ENCODE peak calls at places on chromosomes 2 and 18, in ten cellular contexts. One of them, this sample, is unnamed.
A peak's percentile ranks its signal among the peaks of the same experiment; 100 is the strongest.

GRCh38 chr2:45743531-45744391 is 92.3 kb downstream of the PRKCE start:
- DNase-seq in A549: no peak
- DNase-seq in CD8-positive, alpha-beta T cell: no peak
- DNase-seq in fibroblast of mammary gland: peak; percentile 95
- DNase-seq in right atrium auricular region: peak; percentile 77
- DNase-seq in fibroblast of the aortic adventitia: peak; percentile 88
- DNase-seq in hepatocyte: peak; percentile 58
- DNase-seq in HCT116: no peak
- DNase-seq in AG10803: peak; percentile 77
- DNase-seq in endodermal cell: no peak
- DNase-seq in this sample: no peak

GRCh38 chr2:239319261-239319661 is 81.6 kb downstream of the HDAC4 start:
- DNase-seq in AG10803: peak; percentile 32
- DNase-seq in HCT116: no peak
- DNase-seq in hepatocyte: no peak
- DNase-seq in CD8-positive, alpha-beta T cell: no peak
- DNase-seq in fibroblast of the aortic adventitia: peak; percentile 44
- DNase-seq in right atrium auricular region: no peak
- DNase-seq in A549: no peak
- DNase-seq in fibroblast of mammary gland: peak; percentile 50
- DNase-seq in endodermal cell: peak; percentile 44
- DNase-seq in this sample: no peak

GRCh38 chr2:10732924-10733583 is 11.6 kb downstream of the ATP6V1C2 start:
- DNase-seq in CD8-positive, alpha-beta T cell: no peak
- DNase-seq in fibroblast of the aortic adventitia: no peak
- DNase-seq in endodermal cell: no peak
- DNase-seq in A549: no peak
- DNase-seq in HCT116: no peak
- DNase-seq in hepatocyte: no peak
- DNase-seq in right atrium auricular region: no peak
- DNase-seq in fibroblast of mammary gland: no peak
- DNase-seq in AG10803: no peak
- DNase-seq in this sample: no peak

GRCh38 chr2:72198532-72199241 is 51.0 kb upstream of the CYP26B1 start:
- DNase-seq in hepatocyte: no peak
- DNase-seq in AG10803: peak; percentile 78
- DNase-seq in CD8-positive, alpha-beta T cell: no peak
- DNase-seq in right atrium auricular region: no peak
- DNase-seq in fibroblast of the aortic adventitia: peak; percentile 88
- DNase-seq in endodermal cell: no peak
- DNase-seq in A549: peak; percentile 12
- DNase-seq in HCT116: no peak
- DNase-seq in fibroblast of mammary gland: peak; percentile 62
- DNase-seq in this sample: no peak

GRCh38 chr2:184793196-184793595 is 194.9 kb downstream of the ZNF804A start:
- DNase-seq in CD8-positive, alpha-beta T cell: no peak
- DNase-seq in right atrium auricular region: no peak
- DNase-seq in AG10803: no peak
- DNase-seq in fibroblast of mammary gland: peak; percentile 0
- DNase-seq in fibroblast of the aortic adventitia: peak; percentile 13
- DNase-seq in hepatocyte: no peak
- DNase-seq in A549: no peak
- DNase-seq in HCT116: no peak
- DNase-seq in endodermal cell: no peak
- DNase-seq in this sample: no peak

GRCh38 chr18:45050712-45051639 is 370.3 kb downstream of the SETBP1 start:
- DNase-seq in AG10803: peak; percentile 87
- DNase-seq in right atrium auricular region: no peak
- DNase-seq in fibroblast of the aortic adventitia: peak; percentile 90
- DNase-seq in CD8-positive, alpha-beta T cell: no peak
- DNase-seq in hepatocyte: peak; percentile 68
- DNase-seq in fibroblast of mammary gland: peak; percentile 97
- DNase-seq in A549: peak; percentile 6
- DNase-seq in HCT116: no peak
- DNase-seq in endodermal cell: no peak
- DNase-seq in this sample: no peak

GRCh38 chr2:224126001-224126400 is 86.9 kb upstream of the SERPINE2 start:
- DNase-seq in AG10803: peak; percentile 55
- DNase-seq in hepatocyte: no peak
- DNase-seq in fibroblast of the aortic adventitia: no peak
- DNase-seq in right atrium auricular region: no peak
- DNase-seq in HCT116: no peak
- DNase-seq in endodermal cell: peak; percentile 67
- DNase-seq in A549: no peak
- DNase-seq in CD8-positive, alpha-beta T cell: no peak
- DNase-seq in fibroblast of mammary gland: no peak
- DNase-seq in this sample: no peak

GRCh38 chr2:226578373-226578772 is 221.2 kb downstream of the IRS1 start:
- DNase-seq in right atrium auricular region: no peak
- DNase-seq in fibroblast of mammary gland: peak; percentile 30
- DNase-seq in HCT116: no peak
- DNase-seq in AG10803: peak; percentile 13
- DNase-seq in fibroblast of the aortic adventitia: no peak
- DNase-seq in A549: no peak
- DNase-seq in endodermal cell: no peak
- DNase-seq in CD8-positive, alpha-beta T cell: no peak
- DNase-seq in hepatocyte: no peak
- DNase-seq in this sample: no peak

GRCh38 chr2:124476291-124476690 is 451.2 kb downstream of the CNTNAP5 start:
- DNase-seq in right atrium auricular region: no peak
- DNase-seq in CD8-positive, alpha-beta T cell: no peak
- DNase-seq in HCT116: no peak
- DNase-seq in AG10803: no peak
- DNase-seq in hepatocyte: peak; percentile 46
- DNase-seq in fibroblast of the aortic adventitia: no peak
- DNase-seq in A549: no peak
- DNase-seq in fibroblast of mammary gland: no peak
- DNase-seq in endodermal cell: no peak
- DNase-seq in this sample: no peak

GRCh38 chr2:68512352-68512751 is 45.0 kb downstream of the APLF start:
- DNase-seq in HCT116: no peak
- DNase-seq in fibroblast of mammary gland: no peak
- DNase-seq in A549: no peak
- DNase-seq in endodermal cell: no peak
- DNase-seq in right atrium auricular region: no peak
- DNase-seq in AG10803: no peak
- DNase-seq in hepatocyte: no peak
- DNase-seq in CD8-positive, alpha-beta T cell: no peak
- DNase-seq in fibroblast of the aortic adventitia: no peak
- DNase-seq in this sample: no peak

GRCh38 chr18:54671291-54671881 is 80.3 kb downstream of the DYNAP start:
- DNase-seq in AG10803: peak; percentile 48
- DNase-seq in endodermal cell: no peak
- DNase-seq in hepatocyte: peak; percentile 52
- DNase-seq in CD8-positive, alpha-beta T cell: no peak
- DNase-seq in fibroblast of mammary gland: peak; percentile 60
- DNase-seq in fibroblast of the aortic adventitia: peak; percentile 65
- DNase-seq in right atrium auricular region: no peak
- DNase-seq in A549: peak; percentile 10
- DNase-seq in HCT116: peak; percentile 24
- DNase-seq in this sample: no peak

GRCh38 chr18:76459687-76460350 is 35.2 kb downstream of the ZNF516 start:
- DNase-seq in right atrium auricular region: peak; percentile 82
- DNase-seq in endodermal cell: peak; percentile 36
- DNase-seq in fibroblast of the aortic adventitia: peak; percentile 100
- DNase-seq in CD8-positive, alpha-beta T cell: no peak
- DNase-seq in fibroblast of mammary gland: peak; percentile 100
- DNase-seq in A549: peak; percentile 69
- DNase-seq in HCT116: peak; percentile 15
- DNase-seq in AG10803: peak; percentile 100
- DNase-seq in hepatocyte: peak; percentile 64
- DNase-seq in this sample: no peak

GRCh38 chr2:105894327-105894944 is 149.7 kb downstream of the NCK2 start:
- DNase-seq in AG10803: no peak
- DNase-seq in fibroblast of mammary gland: no peak
- DNase-seq in HCT116: no peak
- DNase-seq in hepatocyte: no peak
- DNase-seq in CD8-positive, alpha-beta T cell: no peak
- DNase-seq in fibroblast of the aortic adventitia: no peak
- DNase-seq in endodermal cell: no peak
- DNase-seq in right atrium auricular region: no peak
- DNase-seq in A549: no peak
- DNase-seq in this sample: no peak

GRCh38 chr2:174428214-174428613 is 32.7 kb downstream of the SCRN3 start:
- DNase-seq in A549: no peak
- DNase-seq in AG10803: no peak
- DNase-seq in CD8-positive, alpha-beta T cell: no peak
- DNase-seq in fibroblast of mammary gland: no peak
- DNase-seq in fibroblast of the aortic adventitia: no peak
- DNase-seq in HCT116: no peak
- DNase-seq in hepatocyte: no peak
- DNase-seq in right atrium auricular region: no peak
- DNase-seq in endodermal cell: no peak
- DNase-seq in this sample: no peak

GRCh38 chr2:202290316-202290715 is 24.8 kb downstream of the NOP58 start:
- DNase-seq in hepatocyte: no peak
- DNase-seq in AG10803: no peak
- DNase-seq in fibroblast of mammary gland: no peak
- DNase-seq in fibroblast of the aortic adventitia: no peak
- DNase-seq in HCT116: no peak
- DNase-seq in A549: no peak
- DNase-seq in endodermal cell: no peak
- DNase-seq in CD8-positive, alpha-beta T cell: no peak
- DNase-seq in right atrium auricular region: no peak
- DNase-seq in this sample: no peak

GRCh38 chr2:172429351-172429968 is 2.1 kb downstream of the ITGA6 start:
- DNase-seq in CD8-positive, alpha-beta T cell: no peak
- DNase-seq in HCT116: no peak
- DNase-seq in right atrium auricular region: no peak
- DNase-seq in AG10803: peak; percentile 36
- DNase-seq in endodermal cell: peak; percentile 61
- DNase-seq in hepatocyte: peak; percentile 50
- DNase-seq in fibroblast of mammary gland: no peak
- DNase-seq in fibroblast of the aortic adventitia: peak; percentile 37
- DNase-seq in A549: no peak
- DNase-seq in this sample: no peak

GRCh38 chr2:2696341-2697132 is 365.5 kb upstream of the MYT1L start:
- DNase-seq in CD8-positive, alpha-beta T cell: no peak
- DNase-seq in hepatocyte: no peak
- DNase-seq in endodermal cell: no peak
- DNase-seq in fibroblast of the aortic adventitia: no peak
- DNase-seq in AG10803: no peak
- DNase-seq in A549: no peak
- DNase-seq in HCT116: no peak
- DNase-seq in fibroblast of mammary gland: no peak
- DNase-seq in right atrium auricular region: no peak
- DNase-seq in this sample: no peak

GRCh38 chr2:23688486-23689130 is 238.3 kb downstream of the ATAD2B start:
- DNase-seq in fibroblast of the aortic adventitia: no peak
- DNase-seq in CD8-positive, alpha-beta T cell: no peak
- DNase-seq in AG10803: no peak
- DNase-seq in fibroblast of mammary gland: no peak
- DNase-seq in A549: no peak
- DNase-seq in right atrium auricular region: no peak
- DNase-seq in endodermal cell: no peak
- DNase-seq in hepatocyte: no peak
- DNase-seq in HCT116: no peak
- DNase-seq in this sample: no peak

DNA sequence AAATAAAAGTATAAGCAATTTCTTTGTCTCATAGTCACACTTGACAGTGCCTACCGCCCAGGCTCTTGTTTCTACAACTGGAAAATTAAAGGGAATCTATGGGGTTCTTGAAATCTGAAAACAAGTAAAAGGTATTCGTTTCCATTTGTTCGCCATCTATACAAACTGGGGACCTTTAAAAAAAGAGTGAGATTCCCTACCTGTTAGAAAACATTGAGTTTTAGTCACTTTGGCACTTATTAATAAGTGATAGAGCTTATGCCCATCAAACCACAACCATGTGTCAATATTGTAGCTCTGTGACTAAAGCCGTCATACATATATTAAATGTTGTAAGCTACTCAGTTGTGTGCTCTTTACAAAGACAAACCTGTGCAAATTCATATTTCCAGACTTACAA is 13.2 kb downstream of the FN1 start:
- DNase-seq in fibroblast of mammary gland: peak; percentile 53
- DNase-seq in hepatocyte: no peak
- DNase-seq in AG10803: peak; percentile 17
- DNase-seq in HCT116: no peak
- DNase-seq in right atrium auricular region: no peak
- DNase-seq in fibroblast of the aortic adventitia: peak; percentile 34
- DNase-seq in CD8-positive, alpha-beta T cell: no peak
- DNase-seq in A549: no peak
- DNase-seq in endodermal cell: no peak
- DNase-seq in this sample: no peak
- H3K4me3 ChIP-seq in fibroblast of mammary gland: no peak overlapping the region
- H3K4me3 ChIP-seq in hepatocyte: no peak overlapping the region
- H3K4me3 ChIP-seq in AG10803: no peak overlapping the region
- H3K4me3 ChIP-seq in HCT116: no peak overlapping the region
- H3K4me3 ChIP-seq in right atrium auricular region: no peak overlapping the region
- H3K4me3 ChIP-seq in fibroblast of the aortic adventitia: no peak overlapping the region
- H3K4me3 ChIP-seq in CD8-positive, alpha-beta T cell: no peak overlapping the region
- H3K4me3 ChIP-seq in A549: no peak overlapping the region
- H3K4me3 ChIP-seq in endodermal cell: no peak overlapping the region
- H3K4me3 ChIP-seq in this sample: no peak overlapping the region

DNA sequence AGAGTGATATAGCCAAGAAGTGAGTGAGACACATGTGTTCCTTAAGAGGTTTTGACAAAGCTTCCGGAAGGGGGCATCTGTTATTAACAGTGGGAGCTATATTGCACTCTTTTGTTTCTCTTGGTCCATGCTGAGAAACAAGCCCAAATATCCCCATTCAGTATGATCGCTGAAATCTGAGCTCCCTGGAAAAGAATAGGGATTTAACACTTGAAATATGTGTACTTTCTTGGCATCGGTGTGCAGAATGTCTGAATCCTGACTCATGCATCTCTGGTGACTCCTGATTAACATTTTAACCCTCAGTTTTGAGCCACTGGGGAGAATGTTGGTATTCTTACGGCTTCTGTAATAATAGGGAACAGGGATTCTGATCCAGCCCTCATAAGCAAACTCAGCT is 448.1 kb downstream of the TSN start:
- DNase-seq in fibroblast of mammary gland: peak; percentile 81
- DNase-seq in fibroblast of the aortic adventitia: peak; percentile 64
- DNase-seq in CD8-positive, alpha-beta T cell: no peak
- DNase-seq in AG10803: peak; percentile 85
- DNase-seq in A549: no peak
- DNase-seq in hepatocyte: peak; percentile 37
- DNase-seq in endodermal cell: no peak
- DNase-seq in HCT116: no peak
- DNase-seq in right atrium auricular region: no peak
- DNase-seq in this sample: no peak
- TF ChIP-seq CTCF in fibroblast of mammary gland: no peak
- TF ChIP-seq CTCF in fibroblast of the aortic adventitia: no peak
- TF ChIP-seq CTCF in CD8-positive, alpha-beta T cell: no peak
- TF ChIP-seq CTCF in AG10803: peak; percentile 38
- TF ChIP-seq CTCF in A549: no peak
- TF ChIP-seq CTCF in hepatocyte: peak; percentile 32
- TF ChIP-seq CTCF in endodermal cell: no peak
- TF ChIP-seq CTCF in HCT116: no peak
- TF ChIP-seq CTCF in right atrium auricular region: no peak
- TF ChIP-seq CTCF in this sample: no peak

GRCh38 chr2:60938301-60938700 is 56.9 kb downstream of the REL start:
- DNase-seq in CD8-positive, alpha-beta T cell: no peak
- DNase-seq in right atrium auricular region: no peak
- DNase-seq in A549: no peak
- DNase-seq in AG10803: no peak
- DNase-seq in fibroblast of the aortic adventitia: no peak
- DNase-seq in HCT116: no peak
- DNase-seq in hepatocyte: no peak
- DNase-seq in fibroblast of mammary gland: no peak
- DNase-seq in endodermal cell: no peak
- DNase-seq in this sample: no peak
- H3K4me3 ChIP-seq in CD8-positive, alpha-beta T cell: no peak overlapping the region
- H3K4me3 ChIP-seq in right atrium auricular region: no peak overlapping the region
- H3K4me3 ChIP-seq in A549: no peak overlapping the region
- H3K4me3 ChIP-seq in AG10803: no peak overlapping the region
- H3K4me3 ChIP-seq in fibroblast of the aortic adventitia: no peak overlapping the region
- H3K4me3 ChIP-seq in HCT116: no peak overlapping the region
- H3K4me3 ChIP-seq in hepatocyte: no peak overlapping the region
- H3K4me3 ChIP-seq in fibroblast of mammary gland: no peak overlapping the region
- H3K4me3 ChIP-seq in endodermal cell: no peak overlapping the region
- H3K4me3 ChIP-seq in this sample: no peak overlapping the region

GRCh38 chr18:52001106-52001505 is 338.9 kb upstream of the DCC start:
- DNase-seq in hepatocyte: no peak
- DNase-seq in fibroblast of the aortic adventitia: no peak
- DNase-seq in A549: no peak
- DNase-seq in endodermal cell: no peak
- DNase-seq in HCT116: no peak
- DNase-seq in CD8-positive, alpha-beta T cell: no peak
- DNase-seq in fibroblast of mammary gland: no peak
- DNase-seq in right atrium auricular region: no peak
- DNase-seq in AG10803: no peak
- DNase-seq in this sample: no peak
- TF ChIP-seq CTCF in hepatocyte: no peak
- TF ChIP-seq CTCF in fibroblast of the aortic adventitia: no peak
- TF ChIP-seq CTCF in A549: no peak
- TF ChIP-seq CTCF in endodermal cell: no peak
- TF ChIP-seq CTCF in HCT116: no peak
- TF ChIP-seq CTCF in CD8-positive, alpha-beta T cell: no peak
- TF ChIP-seq CTCF in fibroblast of mammary gland: no peak
- TF ChIP-seq CTCF in right atrium auricular region: no peak
- TF ChIP-seq CTCF in AG10803: no peak
- TF ChIP-seq CTCF in this sample: no peak

This sample was measured in GM12864.